ENCODE peak calls at places on chromosome 2, in eight cellular contexts. V is HAP-1, C is lower lobe of right lung, E is A549, W is transverse colon, T is retinal pigment epithelial cell, B is neural progenitor cell, M is MM.1S. O is an unnamed sample.

GRCh38 chr2:149200109-149200520 is 130.3 kb upstream of the LYPD6 start:
- DNase-seq in M (no peak), T (no peak), B (no peak), C (no peak), V (peak), E (no peak), W (no peak), O (peak)

GRCh38 chr2:230877737-230878598 is 13.2 kb downstream of the ITM2C start:
- DNase-seq in B (no peak), C (no peak), W (peak), M (no peak), V (no peak), E (no peak), T (no peak), O (no peak)

GRCh38 chr2:163345795-163346573 is 389.8 kb downstream of the FIGN start:
- DNase-seq in W (no peak), B (peak), C (no peak), V (peak), T (no peak), E (peak), M (peak), O (peak)

GRCh38 chr2:197008229-197008628 is 81.7 kb upstream of the PGAP1 start:
- DNase-seq in T (no peak), V (no peak), E (no peak), C (no peak), B (no peak), M (no peak), W (no peak), O (peak)

GRCh38 chr2:101036562-101036961 is 34.5 kb downstream of the RPL31 start:
- DNase-seq in W (no peak), B (no peak), V (peak), E (no peak), C (no peak), T (no peak), M (peak), O (peak)

GRCh38 chr2:147567131-147567530 is 277.7 kb upstream of the ACVR2A start:
- DNase-seq in E (no peak), T (no peak), B (no peak), V (no peak), W (no peak), C (no peak), M (no peak), O (peak)

GRCh38 chr2:196718796-196719564 is 79.5 kb downstream of the CCDC150 start:
- DNase-seq in V (no peak), W (no peak), E (peak), C (no peak), M (peak), T (no peak), B (peak), O (peak)

GRCh38 chr2:215790548-215791421 is 222.6 kb downstream of the MREG start:
- DNase-seq in V (no peak), E (no peak), B (no peak), M (no peak), T (no peak), W (no peak), C (no peak), O (no peak)

GRCh38 chr2:215914777-215915165 is 98.6 kb downstream of the MREG start:
- DNase-seq in E (no peak), B (no peak), W (no peak), M (no peak), V (no peak), C (no peak), T (no peak), O (no peak)

GRCh38 chr2:35080231-35080905 is 1275.2 kb upstream of the CRIM1 start:
- DNase-seq in B (no peak), W (no peak), M (no peak), V (no peak), T (no peak), E (no peak), C (no peak), O (no peak)

GRCh38 chr2:209834767-209835166 is 63.1 kb downstream of the UNC80 start:
- DNase-seq in W (no peak), M (no peak), B (no peak), C (no peak), V (no peak), T (no peak), E (no peak), O (no peak)

GRCh38 chr2:226652388-226652787 is 147.2 kb downstream of the IRS1 start:
- DNase-seq in E (no peak), V (no peak), C (no peak), B (no peak), T (peak), M (no peak), W (no peak), O (peak)

GRCh38 chr2:127106457-127106997 is 427 bp downstream of the BIN1 start:
- DNase-seq in E (no peak), T (no peak), V (no peak), M (no peak), B (peak), C (no peak), W (no peak), O (no peak)

GRCh38 chr2:165795011-165795410 is 964 bp upstream of the GALNT3 start:
- DNase-seq in V (no peak), C (no peak), T (peak), B (no peak), E (no peak), W (peak), M (peak), O (no peak)

GRCh38 chr2:85516649-85517389 is 22.1 kb upstream of the MAT2A start:
- DNase-seq in T (no peak), C (no peak), W (peak), V (no peak), B (no peak), M (no peak), E (peak), O (no peak)

GRCh38 chr2:11829324-11829946 is 83.0 kb downstream of the LPIN1 start:
- DNase-seq in M (peak), W (peak), C (peak), V (peak), T (peak), B (peak), E (peak), O (peak)

GRCh38 chr2:201928363-201928762 is 105.3 kb upstream of the FZD7 start:
- DNase-seq in W (no peak), E (no peak), T (no peak), V (no peak), M (no peak), B (no peak), C (no peak), O (no peak)

GRCh38 chr2:66456183-66457041 is 21.5 kb downstream of the MEIS1 start:
- DNase-seq in B (no peak), V (no peak), C (no peak), T (no peak), M (no peak), W (no peak), E (no peak), O (peak)

GRCh38 chr2:96788393-96789244 is 27.4 kb upstream of the CNNM3 start:
- DNase-seq in V (no peak), W (peak), M (no peak), C (no peak), E (no peak), B (no peak), T (peak), O (peak)

GRCh38 chr2:75226099-75226498 is 26.8 kb upstream of the TACR1 start:
- DNase-seq in W (no peak), M (no peak), B (no peak), C (no peak), E (no peak), T (no peak), V (no peak), O (no peak)

GRCh38 chr2:118613742-118614141 is 233.7 kb downstream of the EN1 start:
- DNase-seq in C (no peak), E (no peak), B (no peak), T (no peak), V (no peak), W (no peak), M (no peak), O (no peak)

GRCh38 chr2:237128026-237128703 is 42.5 kb downstream of the COPS8 start:
- DNase-seq in W (peak), V (no peak), E (peak), M (no peak), T (peak), B (peak), C (peak), O (peak)

GRCh38 chr2:19671907-19672306 is 229.9 kb downstream of the TTC32 start:
- DNase-seq in V (no peak), B (no peak), T (no peak), C (no peak), E (no peak), M (no peak), W (no peak), O (no peak)

GRCh38 chr2:62321370-62321769 is 125.5 kb downstream of the B3GNT2 start:
- DNase-seq in M (no peak), T (no peak), B (no peak), E (no peak), C (no peak), V (no peak), W (no peak), O (no peak)

GRCh38 chr2:208036357-208036756 is 11.0 kb upstream of the PLEKHM3 start:
- DNase-seq in B (no peak), E (no peak), V (no peak), C (no peak), M (no peak), T (no peak), W (no peak), O (no peak)

GRCh38 chr2:207408086-207408794 is 121.5 kb upstream of the CREB1 start:
- DNase-seq in V (no peak), M (peak), C (no peak), T (peak), B (no peak), W (peak), E (peak), O (peak)

GRCh38 chr2:168639501-168639900 is 162.9 kb upstream of the NOSTRIN start:
- DNase-seq in V (no peak), M (no peak), T (no peak), W (peak), E (no peak), C (no peak), B (peak), O (peak)

GRCh38 chr2:206240335-206240734 is 34.1 kb upstream of the ZDBF2 start:
- DNase-seq in W (no peak), E (no peak), M (no peak), C (no peak), V (no peak), T (no peak), B (no peak), O (peak)

GRCh38 chr2:138239902-138240595 is 261.5 kb upstream of the SPOPL start:
- DNase-seq in C (no peak), B (no peak), M (no peak), E (no peak), T (no peak), W (no peak), V (no peak), O (peak)

GRCh38 chr2:7193457-7193856 is 276.2 kb downstream of the RNF144A start:
- DNase-seq in W (no peak), C (no peak), V (no peak), B (no peak), M (no peak), E (no peak), T (no peak), O (no peak)

GRCh38 chr2:71950256-71951066 is 197.2 kb downstream of the CYP26B1 start:
- DNase-seq in B (no peak), W (no peak), T (no peak), V (no peak), M (no peak), C (no peak), E (no peak), O (peak)

GRCh38 chr2:70261501-70261900 is 3.6 kb downstream of the PCYOX1 start:
- DNase-seq in E (no peak), C (no peak), B (no peak), W (no peak), T (no peak), V (no peak), M (no peak), O (no peak)

GRCh38 chr2:74001121-74001520 is 16.4 kb downstream of the TET3 start:
- DNase-seq in E (no peak), T (no peak), B (no peak), M (no peak), W (no peak), C (no peak), V (no peak), O (peak)

GRCh38 chr2:200658278-200658864 is 72.6 kb downstream of the AOX1 start:
- DNase-seq in E (no peak), C (no peak), W (no peak), T (no peak), M (no peak), B (peak), V (no peak), O (no peak)

GRCh38 chr2:200662727-200663126 is 76.9 kb downstream of the AOX1 start:
- DNase-seq in T (peak), B (no peak), C (no peak), M (no peak), W (no peak), V (no peak), E (peak), O (peak)

GRCh38 chr2:200655918-200656580 is 70.2 kb downstream of the AOX1 start:
- DNase-seq in C (no peak), M (no peak), E (no peak), B (no peak), T (no peak), V (no peak), W (no peak), O (peak)

GRCh38 chr2:200661477-200661876 is 75.7 kb downstream of the AOX1 start:
- DNase-seq in E (no peak), T (no peak), B (no peak), W (no peak), M (no peak), V (no peak), C (no peak), O (no peak)

DNA sequence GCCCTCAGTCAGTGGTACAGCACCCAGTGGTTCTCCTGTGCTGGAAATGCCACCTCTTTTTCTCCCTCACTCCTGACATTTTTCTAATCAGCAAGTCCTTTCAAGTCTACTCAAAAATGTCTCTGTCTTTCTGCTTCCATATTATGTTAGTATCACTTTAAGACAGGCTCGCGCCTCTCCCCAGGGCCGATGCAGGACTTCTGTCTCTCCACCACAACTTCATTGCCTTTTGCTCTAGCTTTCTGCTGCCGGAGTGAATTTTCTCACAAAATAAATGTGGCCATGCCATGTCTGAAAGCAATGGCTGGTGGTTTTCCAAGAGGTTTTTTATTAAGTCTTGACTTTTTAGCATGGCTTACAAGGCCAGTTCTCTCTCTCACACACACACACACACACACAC is 73.6 kb downstream of the AOX1 start:
- DNase-seq in B (no peak), W (no peak), T (no peak), V (no peak), C (no peak), M (no peak), E (no peak), O (no peak)
- H3K4me3 ChIP-seq in B (no peak), W (no peak), T (no peak), V (no peak), C (no peak), M (no peak), E (no peak), O (no peak)

GRCh38 chr2:161426416-161426787 is 10.3 kb downstream of the TBR1 start:
- DNase-seq in C (no peak), V (no peak), B (peak), T (no peak), E (no peak), W (no peak), M (no peak), O (no peak)
- H3K4me3 ChIP-seq in C (no peak), V (no peak), B (peak), T (no peak), E (no peak), W (no peak), M (no peak), O (no peak)

GRCh38 chr2:10304458-10305253 is 2.0 kb downstream of the HPCAL1 start:
- DNase-seq in C (no peak), M (no peak), B (peak), V (no peak), T (no peak), W (no peak), E (no peak), O (no peak)

GRCh38 chr2:10303634-10304378 is 1.1 kb downstream of the HPCAL1 start:
- DNase-seq in T (no peak), E (no peak), M (peak), V (peak), W (peak), B (peak), C (peak), O (peak)

GRCh38 chr2:10306901-10307463 is 4.3 kb downstream of the HPCAL1 start:
- DNase-seq in E (no peak), B (no peak), T (no peak), V (no peak), C (no peak), W (no peak), M (no peak), O (no peak)

GRCh38 chr2:10305254-10305635 is 2.5 kb downstream of the HPCAL1 start:
- DNase-seq in B (no peak), T (no peak), W (no peak), M (peak), V (no peak), C (no peak), E (no peak), O (no peak)

DNA sequence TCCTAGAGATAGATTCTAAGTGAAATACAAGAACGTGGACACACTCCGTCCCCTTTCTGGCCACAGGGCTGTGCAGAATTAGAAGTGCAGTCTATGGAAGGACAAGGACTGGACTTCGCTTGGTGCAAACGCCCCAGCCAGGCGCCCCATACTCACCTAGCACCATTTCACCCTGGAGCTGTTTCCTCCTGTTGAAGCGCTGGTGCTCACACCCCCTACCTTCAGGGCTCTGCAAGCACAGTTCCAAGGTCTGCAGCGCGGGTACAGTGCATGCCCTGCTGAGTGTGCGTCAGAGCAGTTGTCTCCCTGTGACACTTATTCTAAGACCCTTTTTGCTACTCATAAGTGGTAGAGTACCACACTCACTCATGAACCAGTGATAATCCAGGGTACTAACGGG is 3.0 kb downstream of the HPCAL1 start:
- DNase-seq in M (no peak), W (peak), V (no peak), C (no peak), E (no peak), B (peak), T (no peak), O (no peak)
- H3K4me3 ChIP-seq in M (no peak), W (no peak), V (no peak), C (peak), E (no peak), B (no peak), T (no peak), O (no peak)

GRCh38 chr2:9288233-9288632 is 81.6 kb downstream of the ASAP2 start:
- DNase-seq in M (no peak), T (peak), V (no peak), B (no peak), W (no peak), C (no peak), E (peak), O (peak)
- H3K4me3 ChIP-seq in M (no peak), T (no peak), V (no peak), B (no peak), W (no peak), C (no peak), E (peak), O (no peak)

GRCh38 chr2:97951155-97951670 is 44.5 kb downstream of the TMEM131 start:
- DNase-seq in W (no peak), C (no peak), M (no peak), B (no peak), E (no peak), V (no peak), T (no peak), O (no peak)
- H3K4me3 ChIP-seq in W (no peak), C (no peak), M (no peak), B (no peak), E (no peak), V (no peak), T (no peak), O (no peak)

GRCh38 chr2:29079887-29080286 is 5.6 kb upstream of the PCARE start:
- DNase-seq in C (no peak), W (no peak), E (no peak), T (no peak), M (no peak), V (no peak), B (no peak), O (no peak)
- H3K4me3 ChIP-seq in C (no peak), W (no peak), E (no peak), T (no peak), M (no peak), V (no peak), B (no peak), O (no peak)

GRCh38 chr2:45841752-45842407 is 190.4 kb downstream of the PRKCE start:
- DNase-seq in E (no peak), C (no peak), T (no peak), V (no peak), M (no peak), B (no peak), W (no peak), O (no peak)

GRCh38 chr2:45840481-45840880 is 189.0 kb downstream of the PRKCE start:
- DNase-seq in W (no peak), V (no peak), E (no peak), B (no peak), M (no peak), C (no peak), T (no peak), O (no peak)

GRCh38 chr2:45836740-45837139 is 185.3 kb downstream of the PRKCE start:
- DNase-seq in W (no peak), C (no peak), E (no peak), T (no peak), B (no peak), V (no peak), M (peak), O (no peak)

GRCh38 chr2:45837812-45838341 is 186.4 kb downstream of the PRKCE start:
- DNase-seq in V (no peak), E (no peak), W (no peak), T (no peak), B (no peak), C (no peak), M (no peak), O (no peak)

DNA sequence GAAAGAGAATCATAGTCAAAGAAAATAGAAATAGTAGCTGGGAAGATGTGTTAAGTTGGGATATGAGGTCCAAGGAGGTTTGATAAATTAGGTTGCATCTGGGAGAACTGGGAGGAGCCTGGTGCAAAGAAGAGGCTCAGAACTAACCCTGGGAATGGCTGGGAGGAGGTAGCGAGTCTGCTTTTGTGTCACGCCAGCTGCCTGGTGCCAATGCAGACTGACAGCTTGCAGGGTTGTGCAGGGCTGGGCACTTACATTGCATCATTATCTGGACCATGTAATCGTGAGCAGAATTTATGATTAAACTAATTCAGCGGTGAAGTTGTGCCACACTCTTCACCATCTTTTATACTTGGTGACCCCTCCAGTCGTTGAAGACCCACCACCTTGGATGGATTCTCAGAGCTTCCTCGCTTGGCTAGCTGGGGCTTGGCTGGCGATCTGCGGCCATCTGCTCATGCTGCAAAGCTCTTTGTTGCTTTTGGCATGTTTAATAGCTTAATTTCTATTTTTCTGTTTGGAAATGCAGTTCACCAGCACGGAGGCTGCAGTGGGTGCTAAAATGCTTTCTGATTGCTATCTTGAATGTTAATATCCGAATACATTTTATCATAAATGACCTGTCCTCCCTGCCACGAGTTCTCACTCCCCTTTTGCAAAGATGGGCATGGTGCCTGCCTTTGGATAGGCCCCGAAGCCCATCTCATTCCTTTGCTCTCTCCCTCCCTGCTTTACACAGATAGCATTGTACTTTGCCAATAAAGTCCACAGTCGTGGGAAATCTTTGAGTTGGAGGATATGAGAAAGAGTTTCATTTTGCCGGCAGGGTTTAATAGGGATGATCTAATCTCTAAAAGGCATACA is 188.1 kb downstream of the PRKCE start:
- DNase-seq in W (no peak), C (no peak), B (no peak), E (no peak), M (no peak), T (no peak), V (no peak), O (no peak)
- H3K4me3 ChIP-seq in W (no peak), C (no peak), B (no peak), E (no peak), M (no peak), T (no peak), V (no peak), O (no peak)

O was measured in fibroblast of mammary gland.